ENCODE peak calls at places on chromosomes 13 and 19, in five cellular contexts. R is activated naive CD4-positive, alpha-beta T cell treated with anti-CD3 and anti-CD28 coated beads, Interleukin-2, amount 10 ng/mL, durations not matched to agents 7 days and 5 days; S is T-helper 17 cell; H is CD8-positive, alpha-beta memory T cell; F is AG09319. I is an unnamed sample.

GRCh38 chr19:8262431-8262830 is 45.7 kb downstream of the CD320 start:
- DNase-seq in R (no peak), S (no peak), H (no peak), F (no peak), I (no peak)

GRCh38 chr13:26310003-26310402 is 56.1 kb downstream of the CDK8 start:
- DNase-seq in R (no peak), S (no peak), H (no peak), F (no peak), I (no peak)

GRCh38 chr13:95250961-95251360 is 50.3 kb downstream of the ABCC4 start:
- DNase-seq in R (no peak), S (no peak), H (no peak), F (no peak), I (no peak)

GRCh38 chr13:24684600-24684998 is 4.4 kb downstream of the ATP12A start:
- DNase-seq in R (peak), S (no peak), H (no peak), F (no peak), I (no peak)

GRCh38 chr19:4866595-4867424 is 657 bp downstream of the PLIN3 start:
- DNase-seq in R (peak), S (peak), H (peak), F (no peak), I (peak)

GRCh38 chr19:22882797-22883196 is 50.7 kb downstream of the ZNF723 start:
- DNase-seq in R (no peak), S (no peak), H (no peak), F (no peak), I (no peak)

GRCh38 chr19:31110331-31110730 is 238.9 kb downstream of the TSHZ3 start:
- DNase-seq in R (no peak), S (no peak), H (no peak), F (peak), I (no peak)

GRCh38 chr19:18507021-18507726 is 14.7 kb downstream of the ELL start:
- DNase-seq in R (peak), S (peak), H (no peak), F (no peak), I (peak)

GRCh38 chr13:95530178-95530577 is 22.3 kb upstream of the CLDN10 start:
- DNase-seq in R (no peak), S (no peak), H (no peak), F (no peak), I (no peak)

GRCh38 chr13:30196025-30196424 is 111.3 kb downstream of the KATNAL1 start:
- DNase-seq in R (no peak), S (no peak), H (no peak), F (no peak), I (no peak)

GRCh38 chr19:1041835-1042685 is 2.2 kb downstream of the ABCA7 start:
- DNase-seq in R (no peak), S (no peak), H (no peak), F (no peak), I (no peak)

GRCh38 chr19:43463381-43464088 is 1.9 kb downstream of the LYPD3 start:
- DNase-seq in R (peak), S (peak), H (peak), F (peak), I (peak)

GRCh38 chr19:11279505-11280236 is 16.3 kb upstream of the TSPAN16 start:
- DNase-seq in R (peak), S (peak), H (no peak), F (no peak), I (peak)

GRCh38 chr19:342801-343421 is 1.7 kb downstream of the MIER2 start:
- DNase-seq in R (no peak), S (no peak), H (no peak), F (peak), I (peak)

GRCh38 chr13:42109957-42110356 is 61.5 kb downstream of the DGKH start:
- DNase-seq in R (no peak), S (no peak), H (no peak), F (no peak), I (no peak)

GRCh38 chr13:65966991-65967451 is 1263.1 kb downstream of the PCDH9 start:
- DNase-seq in R (no peak), S (no peak), H (no peak), F (no peak), I (no peak)

GRCh38 chr19:38736413-38737280 is 7.6 kb downstream of the CAPN12 start:
- DNase-seq in R (peak), S (peak), H (peak), F (no peak), I (peak)

GRCh38 chr19:40165362-40165937 is 25.8 kb upstream of the MAP3K10 start:
- DNase-seq in R (peak), S (peak), H (peak), F (no peak), I (peak)

GRCh38 chr13:99356216-99357089 is 49.3 kb upstream of the GPR183 start:
- DNase-seq in R (peak), S (peak), H (no peak), F (peak), I (peak)

I was measured in Peyer's patch.